ENCODE peak calls at places on chromosomes 5 and 9, in nine cellular contexts. R is cardiac muscle cell; U is psoas muscle; J is IMR-90; S is aorta; I is AG09309; P is right cardiac atrium; C is naive thymus-derived CD4-positive, alpha-beta T cell; W is kidney epithelial cell. M is an unnamed sample.

GRCh38 chr9:122220673-122221222 is 8.0 kb downstream of the LHX6 start:
- DNase-seq in C (no peak), J (no peak), W (no peak), R (no peak), P (no peak), I (no peak), S (no peak), U (no peak), M (no peak)

GRCh38 chr5:5270958-5271605 is 131.0 kb downstream of the ADAMTS16 start:
- DNase-seq in U (peak; percentile 73), C (no peak), S (peak; percentile 83), P (peak; percentile 75), I (peak; percentile 63), R (peak; percentile 12), W (peak; percentile 61), J (peak; percentile 40), M (no peak)

GRCh38 chr9:119278138-119278537 is 91.1 kb downstream of the BRINP1 start:
- DNase-seq in U (no peak), R (no peak), I (no peak), W (no peak), P (no peak), S (no peak), J (no peak), C (no peak), M (no peak)

GRCh38 chr9:35658894-35659220 is 765 bp downstream of the CCDC107 start:
- DNase-seq in C (no peak), I (no peak), R (no peak), U (peak; percentile 59), P (peak; percentile 79), S (no peak), J (peak; percentile 70), W (no peak), M (no peak)

GRCh38 chr5:76402251-76402879 is 720 bp upstream of the IQGAP2 start:
- DNase-seq in P (peak; percentile 63), I (no peak), S (no peak), R (peak; percentile 47), W (no peak), C (no peak), J (no peak), U (peak; percentile 21), M (peak; percentile 97)

GRCh38 chr5:116498478-116498877 is 76.1 kb downstream of the SEMA6A start:
- DNase-seq in W (no peak), I (no peak), U (no peak), J (no peak), P (no peak), C (no peak), R (no peak), S (no peak), M (no peak)

GRCh38 chr5:6480133-6481051 is 31.7 kb downstream of the UBE2QL1 start:
- DNase-seq in J (no peak), S (no peak), R (no peak), P (no peak), U (no peak), W (no peak), I (no peak), C (no peak), M (peak; percentile 20)

GRCh38 chr5:168879929-168880328 is 300.8 kb upstream of the PANK3 start:
- DNase-seq in U (no peak), I (no peak), W (no peak), J (no peak), C (no peak), R (no peak), P (peak; percentile 54), S (no peak), M (no peak)

GRCh38 chr9:109092051-109092580 is 27.6 kb downstream of the TMEM245 start:
- DNase-seq in J (no peak), I (no peak), U (no peak), C (no peak), S (no peak), W (no peak), R (no peak), P (no peak), M (no peak)

GRCh38 chr9:134071149-134071548 is 3.3 kb upstream of the BRD3 start:
- DNase-seq in U (no peak), I (no peak), C (no peak), W (no peak), J (no peak), P (no peak), S (no peak), R (no peak), M (no peak)

GRCh38 chr9:18352716-18353115 is 121.2 kb upstream of the ADAMTSL1 start:
- DNase-seq in C (no peak), P (no peak), U (no peak), I (no peak), R (peak; percentile 24), S (no peak), J (no peak), W (no peak), M (no peak)

GRCh38 chr9:136532799-136533774 is 12.8 kb downstream of the NOTCH1 start:
- DNase-seq in J (no peak), C (peak; percentile 82), W (no peak), P (no peak), I (no peak), U (no peak), S (no peak), R (no peak), M (no peak)
- H3K4me3 ChIP-seq in J (no peak overlapping the region), C (peak overlapping the region; percentile 62), W (no peak overlapping the region), P (no peak overlapping the region), I (no peak overlapping the region), U (peak overlapping the region; percentile 25), S (no peak overlapping the region), R (no peak overlapping the region), M (no peak overlapping the region)

GRCh38 chr9:128026255-128027165 is 40.6 kb downstream of the NAIF1 start:
- DNase-seq in U (no peak), P (no peak), S (no peak), R (no peak), C (peak; percentile 95), W (no peak), I (no peak), J (no peak), M (peak; percentile 98)

GRCh38 chr9:128027166-128027539 is 40.0 kb downstream of the NAIF1 start:
- DNase-seq in W (no peak), R (no peak), C (peak; percentile 66), J (no peak), P (no peak), S (no peak), U (no peak), I (no peak), M (peak; percentile 54)

GRCh38 chr9:128025756-128026155 is 41.4 kb downstream of the NAIF1 start:
- DNase-seq in P (no peak), W (no peak), C (no peak), S (no peak), U (no peak), R (no peak), I (no peak), J (no peak), M (no peak)

GRCh38 chr9:128024761-128025308 is 42.3 kb downstream of the NAIF1 start:
- DNase-seq in I (no peak), J (no peak), C (peak; percentile 38), W (no peak), R (no peak), S (no peak), U (no peak), P (no peak), M (no peak)

DNA sequence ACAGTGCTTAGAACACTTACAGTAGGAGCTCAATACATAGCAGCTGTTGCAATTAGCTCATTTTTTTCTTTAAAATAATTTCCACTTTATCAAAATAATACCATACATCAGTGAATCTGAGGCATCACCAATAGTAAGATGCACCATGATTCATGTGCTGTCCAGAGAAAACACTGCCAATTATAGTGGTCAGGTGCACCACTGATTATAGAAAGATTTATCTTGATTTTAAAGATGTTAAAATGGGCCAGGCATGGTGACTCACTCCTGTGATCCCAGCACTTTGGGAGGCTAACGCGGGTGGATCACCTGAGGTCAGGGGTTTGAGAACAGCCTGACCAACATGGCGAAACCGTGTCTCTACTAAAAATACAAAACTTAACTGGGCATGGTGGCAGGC is 39.4 kb downstream of the NAIF1 start:
- DNase-seq in R (no peak), S (no peak), I (no peak), P (no peak), C (no peak), U (no peak), J (no peak), W (no peak), M (no peak)
- H3K4me3 ChIP-seq in R (no peak overlapping the region), S (no peak overlapping the region), I (no peak overlapping the region), P (no peak overlapping the region), C (no peak overlapping the region), U (no peak overlapping the region), J (no peak overlapping the region), W (no peak overlapping the region), M (no peak overlapping the region)

DNA sequence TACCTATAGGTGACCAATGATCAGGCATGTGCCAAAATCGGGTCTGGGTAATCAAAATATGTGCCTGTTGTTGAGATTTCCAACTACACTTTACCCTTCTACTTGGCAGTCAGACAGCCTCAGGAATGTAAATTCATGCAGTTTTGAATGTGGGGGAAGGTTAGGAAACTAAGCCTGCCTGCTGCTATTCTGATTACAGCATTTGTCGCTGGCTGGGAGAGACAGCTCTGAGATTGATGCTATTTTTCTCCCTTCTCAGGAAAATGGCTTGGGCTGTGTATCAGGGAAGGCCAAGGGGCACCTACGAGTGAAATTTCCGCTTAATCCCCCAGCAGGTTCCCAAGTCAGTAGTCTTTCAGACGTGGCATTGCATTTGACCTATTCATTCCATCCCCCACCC is 3.6 kb upstream of the RGS7BP start:
- DNase-seq in I (no peak), J (no peak), W (no peak), S (no peak), C (no peak), P (no peak), U (no peak), R (peak; percentile 6), M (no peak)
- H3K4me3 ChIP-seq in I (no peak overlapping the region), J (no peak overlapping the region), W (no peak overlapping the region), S (no peak overlapping the region), C (no peak overlapping the region), P (no peak overlapping the region), U (no peak overlapping the region), R (no peak overlapping the region), M (no peak overlapping the region)

GRCh38 chr5:1156033-1156753 is 44.3 kb upstream of the SLC12A7 start:
- DNase-seq in W (no peak), I (no peak), S (peak; percentile 65), P (peak; percentile 57), U (no peak), C (no peak), R (no peak), J (no peak), M (no peak)

GRCh38 chr5:1156754-1157460 is 44.5 kb upstream of the SLC6A19 start:
- DNase-seq in C (no peak), R (no peak), U (peak; percentile 3), I (no peak), P (no peak), J (no peak), S (peak; percentile 55), W (no peak), M (no peak)

GRCh38 chr5:1152771-1153282 is 41.0 kb upstream of the SLC12A7 start:
- DNase-seq in S (no peak), R (no peak), I (no peak), J (no peak), C (no peak), W (no peak), P (no peak), U (no peak), M (no peak)

GRCh38 chr5:1153428-1153827 is 41.6 kb upstream of the SLC12A7 start:
- DNase-seq in U (no peak), W (no peak), S (no peak), R (no peak), J (no peak), C (no peak), I (no peak), P (no peak), M (no peak)

GRCh38 chr5:1155191-1156032 is 43.5 kb upstream of the SLC12A7 start:
- DNase-seq in C (no peak), P (peak; percentile 57), R (no peak), U (no peak), J (no peak), S (peak; percentile 71), I (no peak), W (no peak), M (no peak)
- H3K4me3 ChIP-seq in C (no peak overlapping the region), P (peak overlapping the region; percentile 38), R (peak overlapping the region; percentile 12), U (peak overlapping the region; percentile 32), J (no peak overlapping the region), S (no peak overlapping the region), I (no peak overlapping the region), W (no peak overlapping the region), M (no peak overlapping the region)